ENCODE peak calls at places on chromosomes 11 and 22, in eight cellular contexts. One of them, this sample, is unnamed.

GRCh38 chr11:134850566-134850965 is 438.5 kb upstream of the B3GAT1 start:
- DNase-seq in NCI-H510A treated with DMSO at 0.1 percent for 48 hours: no peak
- DNase-seq in left cardiac atrium: no peak
- DNase-seq in AG09309: no peak
- DNase-seq in T47D: no peak
- DNase-seq in GM10248: no peak
- DNase-seq in non-pigmented ciliary epithelial cell: no peak
- DNase-seq in stimulated activated CD4-positive, alpha-beta T cell treated with anti-CD3 and anti-CD28 coated beads, Interleukin-4, amount 100 ng/mL, for 48 hours: no peak
- DNase-seq in this sample: no peak

GRCh38 chr22:29555065-29555644 is 1.6 kb upstream of the THOC5 start:
- DNase-seq in stimulated activated CD4-positive, alpha-beta T cell treated with anti-CD3 and anti-CD28 coated beads, Interleukin-4, amount 100 ng/mL, for 48 hours: no peak
- DNase-seq in AG09309: no peak
- DNase-seq in T47D: peak
- DNase-seq in left cardiac atrium: no peak
- DNase-seq in NCI-H510A treated with DMSO at 0.1 percent for 48 hours: no peak
- DNase-seq in non-pigmented ciliary epithelial cell: no peak
- DNase-seq in GM10248: no peak
- DNase-seq in this sample: no peak

GRCh38 chr11:69510471-69511357 is 29.3 kb downstream of the LINC01488 start:
- DNase-seq in AG09309: no peak
- DNase-seq in GM10248: no peak
- DNase-seq in T47D: no peak
- DNase-seq in left cardiac atrium: peak
- DNase-seq in stimulated activated CD4-positive, alpha-beta T cell treated with anti-CD3 and anti-CD28 coated beads, Interleukin-4, amount 100 ng/mL, for 48 hours: no peak
- DNase-seq in NCI-H510A treated with DMSO at 0.1 percent for 48 hours: no peak
- DNase-seq in non-pigmented ciliary epithelial cell: peak
- DNase-seq in this sample: no peak

GRCh38 chr11:36016263-36016662 is 72.4 kb downstream of the LDLRAD3 start:
- DNase-seq in non-pigmented ciliary epithelial cell: no peak
- DNase-seq in GM10248: no peak
- DNase-seq in AG09309: no peak
- DNase-seq in NCI-H510A treated with DMSO at 0.1 percent for 48 hours: no peak
- DNase-seq in stimulated activated CD4-positive, alpha-beta T cell treated with anti-CD3 and anti-CD28 coated beads, Interleukin-4, amount 100 ng/mL, for 48 hours: no peak
- DNase-seq in T47D: no peak
- DNase-seq in left cardiac atrium: no peak
- DNase-seq in this sample: no peak

GRCh38 chr22:35938226-35938625 is 90.4 kb downstream of the RBFOX2 start:
- DNase-seq in GM10248: no peak
- DNase-seq in non-pigmented ciliary epithelial cell: no peak
- DNase-seq in T47D: no peak
- DNase-seq in NCI-H510A treated with DMSO at 0.1 percent for 48 hours: no peak
- DNase-seq in stimulated activated CD4-positive, alpha-beta T cell treated with anti-CD3 and anti-CD28 coated beads, Interleukin-4, amount 100 ng/mL, for 48 hours: no peak
- DNase-seq in AG09309: peak
- DNase-seq in left cardiac atrium: no peak
- DNase-seq in this sample: no peak

GRCh38 chr11:62922653-62923371 is 1.6 kb upstream of the CHRM1 start:
- DNase-seq in T47D: peak
- DNase-seq in AG09309: no peak
- DNase-seq in GM10248: peak
- DNase-seq in stimulated activated CD4-positive, alpha-beta T cell treated with anti-CD3 and anti-CD28 coated beads, Interleukin-4, amount 100 ng/mL, for 48 hours: peak
- DNase-seq in NCI-H510A treated with DMSO at 0.1 percent for 48 hours: no peak
- DNase-seq in left cardiac atrium: no peak
- DNase-seq in non-pigmented ciliary epithelial cell: no peak
- DNase-seq in this sample: no peak

GRCh38 chr22:29606320-29606719 is 2.9 kb downstream of the NF2 start:
- DNase-seq in left cardiac atrium: no peak
- DNase-seq in stimulated activated CD4-positive, alpha-beta T cell treated with anti-CD3 and anti-CD28 coated beads, Interleukin-4, amount 100 ng/mL, for 48 hours: no peak
- DNase-seq in T47D: no peak
- DNase-seq in NCI-H510A treated with DMSO at 0.1 percent for 48 hours: no peak
- DNase-seq in non-pigmented ciliary epithelial cell: no peak
- DNase-seq in GM10248: no peak
- DNase-seq in AG09309: no peak
- DNase-seq in this sample: no peak

GRCh38 chr11:74577624-74578396 is 14.6 kb upstream of the POLD3 start:
- DNase-seq in AG09309: peak
- DNase-seq in stimulated activated CD4-positive, alpha-beta T cell treated with anti-CD3 and anti-CD28 coated beads, Interleukin-4, amount 100 ng/mL, for 48 hours: no peak
- DNase-seq in T47D: no peak
- DNase-seq in left cardiac atrium: no peak
- DNase-seq in non-pigmented ciliary epithelial cell: no peak
- DNase-seq in GM10248: no peak
- DNase-seq in NCI-H510A treated with DMSO at 0.1 percent for 48 hours: peak
- DNase-seq in this sample: no peak

GRCh38 chr11:63768232-63769043 is at the start of gene ZFTA:
- DNase-seq in non-pigmented ciliary epithelial cell: no peak
- DNase-seq in GM10248: peak
- DNase-seq in T47D: peak
- DNase-seq in AG09309: no peak
- DNase-seq in stimulated activated CD4-positive, alpha-beta T cell treated with anti-CD3 and anti-CD28 coated beads, Interleukin-4, amount 100 ng/mL, for 48 hours: peak
- DNase-seq in left cardiac atrium: peak
- DNase-seq in NCI-H510A treated with DMSO at 0.1 percent for 48 hours: peak
- DNase-seq in this sample: peak

This sample was measured in NK-92 treated with Interleukin-12 subunit alpha and Interleukin-12 subunit beta, amount 100 ng/mL, for 24 hours.